ENCODE peak calls at places on chromosomes 3 and 15, in ten cellular contexts. Y, I, R, M, Z, P, L, F, J and N are unnamed samples.

GRCh38 chr3:9180764-9181117 is 68.7 kb downstream of the SRGAP3 start:
- DNase-seq in Y (peak; percentile 12), I (no peak), R (no peak), M (no peak), Z (no peak), P (no peak), L (no peak), F (no peak), J (no peak), N (no peak)

GRCh38 chr15:75176404-75176761 is 25.3 kb upstream of the C15orf39 start:
- DNase-seq in Y (no peak), I (no peak), R (no peak), M (no peak), Z (no peak), P (no peak), L (no peak), F (no peak), J (no peak), N (peak; percentile 54)

GRCh38 chr15:73881539-73882320 is 8.4 kb downstream of the TBC1D21 start:
- DNase-seq in Y (no peak), I (no peak), R (no peak), M (no peak), Z (no peak), P (no peak), L (no peak), F (no peak), J (no peak), N (no peak)

GRCh38 chr3:85939026-85939616 is 980.3 kb downstream of the CADM2 start:
- DNase-seq in Y (no peak), I (no peak), R (no peak), M (no peak), Z (no peak), P (no peak), L (no peak), F (no peak), J (peak; percentile 46), N (no peak)

GRCh38 chr3:118089563-118089962 is 945.1 kb downstream of the IGSF11 start:
- DNase-seq in Y (no peak), I (peak; percentile 36), R (no peak), M (no peak), Z (no peak), P (peak; percentile 60), L (no peak), F (peak; percentile 91), J (peak; percentile 27), N (peak; percentile 24)

GRCh38 chr3:159824341-159824740 is 164.3 kb upstream of the IL12A start:
- DNase-seq in Y (no peak), I (peak; percentile 87), R (peak; percentile 47), M (no peak), Z (no peak), P (peak; percentile 90), L (no peak), F (peak; percentile 88), J (peak; percentile 97), N (peak; percentile 83)

GRCh38 chr15:58631319-58631718 is 118.2 kb downstream of the ADAM10 start:
- DNase-seq in Y (no peak), I (no peak), R (no peak), M (no peak), Z (no peak), P (no peak), L (no peak), F (no peak), J (no peak), N (no peak)

GRCh38 chr15:66115568-66116206 is 137.9 kb downstream of the MEGF11 start:
- DNase-seq in Y (peak; percentile 66), I (no peak), R (peak; percentile 25), M (no peak), Z (peak; percentile 58), P (no peak), L (no peak), F (no peak), J (no peak), N (no peak)

GRCh38 chr3:192608756-192609155 is 118.6 kb downstream of the FGF12 start:
- DNase-seq in Y (no peak), I (no peak), R (no peak), M (no peak), Z (no peak), P (no peak), L (no peak), F (no peak), J (no peak), N (no peak)

GRCh38 chr3:159237221-159237620 is 435.4 kb downstream of the MFSD1 start:
- DNase-seq in Y (no peak), I (peak; percentile 37), R (no peak), M (no peak), Z (no peak), P (no peak), L (no peak), F (peak; percentile 29), J (peak; percentile 77), N (peak; percentile 40)

GRCh38 chr15:43273243-43273642 is 6.5 kb upstream of the TGM5 start:
- DNase-seq in Y (no peak), I (no peak), R (no peak), M (no peak), Z (no peak), P (no peak), L (no peak), F (no peak), J (no peak), N (no peak)

GRCh38 chr3:131596884-131597283 is 94.1 kb upstream of the MRPL3 start:
- DNase-seq in Y (no peak), I (peak; percentile 11), R (no peak), M (no peak), Z (no peak), P (no peak), L (no peak), F (peak; percentile 48), J (no peak), N (no peak)

GRCh38 chr3:107366766-107367165 is 10.5 kb upstream of the CCDC54 start:
- DNase-seq in Y (no peak), I (no peak), R (no peak), M (no peak), Z (peak; percentile 71), P (peak; percentile 8), L (peak; percentile 28), F (no peak), J (peak; percentile 72), N (no peak)

GRCh38 chr15:83698294-83698693 is 44.4 kb downstream of the ADAMTSL3 start:
- DNase-seq in Y (no peak), I (peak; percentile 55), R (peak; percentile 41), M (no peak), Z (no peak), P (peak; percentile 42), L (no peak), F (peak; percentile 64), J (no peak), N (peak; percentile 52)

GRCh38 chr3:182491571-182491970 is 301.7 kb upstream of the ATP11B start:
- DNase-seq in Y (no peak), I (no peak), R (no peak), M (no peak), Z (no peak), P (no peak), L (no peak), F (no peak), J (no peak), N (no peak)

GRCh38 chr15:69661446-69661845 is 208.8 kb downstream of the RPLP1 start:
- DNase-seq in Y (no peak), I (no peak), R (no peak), M (no peak), Z (no peak), P (no peak), L (no peak), F (no peak), J (no peak), N (no peak)

GRCh38 chr3:64207289-64208086 is 17.8 kb downstream of the PRICKLE2 start:
- DNase-seq in Y (no peak), I (peak; percentile 87), R (no peak), M (no peak), Z (no peak), P (peak; percentile 85), L (no peak), F (no peak), J (peak; percentile 83), N (peak; percentile 71)

GRCh38 chr3:125212509-125213372 is at the start of gene SLC12A8:
- DNase-seq in Y (no peak), I (peak; percentile 33), R (peak; percentile 66), M (no peak), Z (peak; percentile 46), P (no peak), L (no peak), F (no peak), J (no peak), N (no peak)

GRCh38 chr3:41301548-41301947 is 102.2 kb downstream of the CTNNB1 start:
- DNase-seq in Y (no peak), I (peak; percentile 3), R (no peak), M (no peak), Z (no peak), P (peak; percentile 6), L (no peak), F (peak; percentile 17), J (peak; percentile 23), N (no peak)
- H3K9ac ChIP-seq in Y (no peak overlapping the region), I (no peak overlapping the region), R (no peak overlapping the region), M (no peak overlapping the region), Z (no peak overlapping the region), P (no peak overlapping the region), L (no peak overlapping the region), F (no peak overlapping the region), J (no peak overlapping the region), N (no peak overlapping the region)

DNA sequence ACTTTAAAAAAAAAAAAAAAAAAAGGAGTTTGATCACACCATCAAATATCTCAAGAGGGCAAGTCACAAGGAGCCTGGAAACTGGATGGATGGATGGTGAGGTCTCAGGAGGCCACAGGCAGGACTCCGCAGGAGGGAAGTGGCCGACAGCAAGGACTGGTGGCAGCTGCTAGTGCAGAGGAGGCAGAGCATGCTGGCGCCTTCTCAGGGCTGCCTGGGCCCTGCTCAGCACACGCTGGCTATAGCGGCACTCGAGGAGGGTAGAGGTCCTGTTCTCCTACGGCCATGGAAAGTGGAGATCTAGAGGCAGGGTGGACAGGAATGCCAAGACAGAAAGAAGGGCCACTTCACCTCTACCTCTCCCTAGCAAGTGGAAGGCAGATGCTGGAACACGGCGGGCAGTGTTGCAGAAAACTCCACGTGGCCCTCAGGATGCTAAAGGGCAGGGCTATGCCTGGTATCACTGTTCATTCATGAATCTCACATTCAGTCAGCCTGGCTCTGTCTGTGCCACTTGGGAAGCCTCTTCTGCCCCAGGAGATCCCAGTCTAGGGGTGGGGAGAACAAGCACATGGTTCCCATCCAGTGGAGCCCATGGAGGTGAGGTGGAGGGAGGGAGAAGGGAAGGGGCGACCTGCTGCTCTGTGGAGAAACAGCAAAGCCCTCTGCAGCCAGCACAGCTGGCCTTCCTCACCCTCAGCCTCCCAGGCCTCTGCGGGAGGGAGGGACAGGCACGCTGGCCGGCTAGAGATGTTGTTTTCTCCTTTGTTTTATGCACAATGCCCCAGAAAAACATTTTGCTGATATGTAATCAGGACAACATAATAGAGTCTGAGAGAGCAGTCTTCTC is 71.0 kb downstream of the OXNAD1 start:
- DNase-seq in Y (no peak), I (no peak), R (no peak), M (no peak), Z (no peak), P (no peak), L (no peak), F (no peak), J (no peak), N (no peak)
- H3K9ac ChIP-seq in Y (no peak overlapping the region), I (no peak overlapping the region), R (no peak overlapping the region), M (no peak overlapping the region), Z (no peak overlapping the region), P (no peak overlapping the region), L (no peak overlapping the region), F (no peak overlapping the region), J (no peak overlapping the region), N (no peak overlapping the region)

GRCh38 chr15:85785887-85786777 is 8.6 kb downstream of the KLHL25 start:
- DNase-seq in Y (no peak), I (peak; percentile 78), R (peak; percentile 83), M (no peak), Z (peak; percentile 70), P (peak; percentile 58), L (no peak), F (peak; percentile 71), J (peak; percentile 72), N (peak; percentile 38)
- H3K9ac ChIP-seq in Y (peak overlapping the region; percentile 19), I (no peak overlapping the region), R (no peak overlapping the region), M (no peak overlapping the region), Z (no peak overlapping the region), P (no peak overlapping the region), L (no peak overlapping the region), F (peak overlapping the region; percentile 16), J (no peak overlapping the region), N (no peak overlapping the region)

GRCh38 chr3:52454235-52454937 is 545 bp upstream of the TNNC1 start:
- DNase-seq in Y (no peak), I (no peak), R (no peak), M (no peak), Z (no peak), P (no peak), L (peak; percentile 6), F (no peak), J (no peak), N (no peak)
- H3K9ac ChIP-seq in Y (peak overlapping the region; percentile 97), I (peak overlapping the region; percentile 94), R (peak overlapping the region; percentile 95), M (no peak overlapping the region), Z (no peak overlapping the region), P (no peak overlapping the region), L (peak overlapping the region; percentile 68), F (no peak overlapping the region), J (no peak overlapping the region), N (peak overlapping the region; percentile 92)